ENCODE peak calls at places on chromosome 17, in six cellular contexts. F is spleen, S is neuronal stem cell, I is bronchial epithelial cell, O is uterus, H is cardiac septum. R is an unnamed sample.

GRCh38 chr17:59367657-59368045 is 36.2 kb downstream of the YPEL2 start:
- DNase-seq in I (peak; percentile 50), H (no peak), F (no peak), O (no peak), S (no peak), R (peak; percentile 28)

GRCh38 chr17:75142236-75142971 is 10.9 kb upstream of the NT5C start:
- DNase-seq in S (no peak), F (peak; percentile 37), I (no peak), O (no peak), H (no peak), R (no peak)

GRCh38 chr17:16872836-16873653 is 98.9 kb downstream of the TNFRSF13B start:
- DNase-seq in H (peak; percentile 74), I (peak; percentile 4), O (peak; percentile 13), S (peak; percentile 35), F (peak; percentile 78), R (peak; percentile 8)

GRCh38 chr17:6187836-6188235 is 117.7 kb downstream of the WSCD1 start:
- DNase-seq in H (no peak), F (no peak), I (peak; percentile 1), S (no peak), O (no peak), R (peak; percentile 29)

GRCh38 chr17:19273731-19274130 is 36.6 kb downstream of the EPN2 start:
- DNase-seq in O (no peak), F (no peak), I (no peak), S (no peak), H (no peak), R (no peak)

GRCh38 chr17:20189322-20189721 is 180.2 kb downstream of the SPECC1 start:
- DNase-seq in S (peak; percentile 20), I (peak; percentile 77), O (no peak), F (no peak), H (no peak), R (peak; percentile 79)

GRCh38 chr17:18314059-18314730 is 599 bp downstream of the TOP3A start:
- DNase-seq in S (peak; percentile 23), H (no peak), O (no peak), I (peak; percentile 20), F (no peak), R (no peak)

GRCh38 chr17:4938670-4939553 is 934 bp downstream of the SLC25A11 start:
- DNase-seq in I (no peak), S (no peak), O (no peak), F (peak; percentile 82), H (no peak), R (no peak)

GRCh38 chr17:29996458-29996857 is 55.0 kb downstream of the EFCAB5 start:
- DNase-seq in F (no peak), H (no peak), O (no peak), I (no peak), S (no peak), R (no peak)

GRCh38 chr17:79301469-79301868 is 226.8 kb downstream of the ENGASE start:
- DNase-seq in S (no peak), I (no peak), H (no peak), O (no peak), F (no peak), R (no peak)

GRCh38 chr17:59897090-59897489 is 4.2 kb downstream of the RPS6KB1 start:
- DNase-seq in H (no peak), F (no peak), O (no peak), I (no peak), S (no peak), R (no peak)

GRCh38 chr17:68094481-68095078 is 59.0 kb downstream of the KPNA2 start:
- DNase-seq in O (no peak), F (no peak), S (no peak), H (no peak), I (no peak), R (no peak)

GRCh38 chr17:6775871-6776405 is at the start of gene FBXO39:
- DNase-seq in I (no peak), H (no peak), O (no peak), F (no peak), S (peak; percentile 27), R (no peak)

GRCh38 chr17:47846741-47847340 is 4.1 kb downstream of the SP6 start:
- DNase-seq in H (no peak), F (no peak), I (no peak), S (no peak), O (no peak), R (no peak)

GRCh38 chr17:75864448-75864871 is 9.3 kb upstream of the WBP2 start:
- DNase-seq in O (peak; percentile 79), I (peak; percentile 79), H (no peak), F (peak; percentile 76), S (no peak), R (no peak)

GRCh38 chr17:59972778-59973177 is 8.2 kb upstream of the RNFT1 start:
- DNase-seq in S (no peak), O (no peak), I (no peak), F (no peak), H (no peak), R (no peak)

R was measured in mammary epithelial cell.